ENCODE peak calls at places on chromosomes 12 and 14, in ten cellular contexts. H is lower lobe of right lung, T is MM.1S, I is OCI-LY7, C is GM10248, D is type B pancreatic cell, B is cardiac fibroblast, M is epithelial cell of esophagus, R is ovary, U is H9. A is an unnamed sample.
A peak's percentile ranks its signal among the peaks of the same experiment; 100 is the strongest.

GRCh38 chr12:110917467-110917866 is 2.9 kb downstream of the MYL2 start:
- DNase-seq in B (peak; percentile 84), R (no peak), T (no peak), M (peak; percentile 89), H (no peak), I (no peak), C (no peak), U (no peak), D (no peak), A (no peak)

GRCh38 chr12:108019862-108020261 is 109.2 kb upstream of the WSCD2 start:
- DNase-seq in H (no peak), T (no peak), D (no peak), C (no peak), B (no peak), R (no peak), I (no peak), U (peak; percentile 20), M (no peak), A (no peak)

GRCh38 chr14:105891631-105892452 is 365.5 kb downstream of the TMEM121 start:
- DNase-seq in B (no peak), I (no peak), T (no peak), U (no peak), R (peak; percentile 2), H (peak; percentile 28), C (peak; percentile 0), D (peak; percentile 62), M (no peak), A (peak; percentile 5)

GRCh38 chr14:59306775-59307174 is 118.3 kb downstream of the DAAM1 start:
- DNase-seq in I (no peak), D (no peak), H (no peak), C (no peak), T (no peak), U (no peak), M (peak; percentile 94), R (no peak), B (peak; percentile 95), A (no peak)

GRCh38 chr12:124377981-124378509 is 83.2 kb downstream of the RFLNA start:
- DNase-seq in M (no peak), T (no peak), H (no peak), B (no peak), D (no peak), I (no peak), R (no peak), U (no peak), C (no peak), A (no peak)

GRCh38 chr12:109625131-109625559 is 51.6 kb downstream of the MVK start:
- DNase-seq in U (no peak), R (no peak), B (peak; percentile 59), H (no peak), D (no peak), M (peak; percentile 30), T (no peak), I (no peak), C (no peak), A (no peak)

GRCh38 chr12:29427964-29428363 is 47.0 kb upstream of the ERGIC2 start:
- DNase-seq in H (no peak), T (peak; percentile 47), C (peak; percentile 63), U (no peak), I (peak; percentile 65), D (no peak), B (peak; percentile 39), R (no peak), M (no peak), A (peak; percentile 55)

GRCh38 chr14:37623552-37623951 is 28.1 kb downstream of the TTC6 start:
- DNase-seq in T (no peak), B (peak; percentile 90), I (no peak), C (no peak), U (no peak), M (peak; percentile 98), H (no peak), R (no peak), D (no peak), A (no peak)

GRCh38 chr12:114320101-114320500 is 85.8 kb downstream of the TBX5 start:
- DNase-seq in M (no peak), R (no peak), I (no peak), U (no peak), C (no peak), T (no peak), B (no peak), H (no peak), D (no peak), A (no peak)

GRCh38 chr12:71938728-71939385 is at the start of gene TPH2:
- DNase-seq in B (peak; percentile 54), D (peak; percentile 86), H (peak; percentile 56), T (peak; percentile 44), I (peak; percentile 77), C (peak; percentile 25), U (peak; percentile 95), R (no peak), M (peak; percentile 67), A (peak; percentile 18)
- TF ChIP-seq CTCF in B (peak; percentile 71), D (peak; percentile 85), H (peak; percentile 44), T (peak; percentile 41), I (peak; percentile 85), C (peak; percentile 36), U (peak; percentile 87), R (no peak), M (peak; percentile 50), A (no peak)

GRCh38 chr12:57719777-57720605 is 18.6 kb downstream of the AGAP2 start:
- DNase-seq in T (no peak), R (no peak), I (no peak), H (no peak), C (peak; percentile 10), D (peak; percentile 65), U (no peak), M (no peak), B (no peak), A (peak; percentile 26)

GRCh38 chr12:57722716-57723629 is 15.6 kb downstream of the AGAP2 start:
- DNase-seq in D (peak; percentile 51), M (no peak), T (no peak), B (no peak), U (no peak), R (no peak), H (no peak), I (no peak), C (peak; percentile 13), A (peak; percentile 21)

GRCh38 chr12:57723630-57723962 is 14.9 kb downstream of the AGAP2 start:
- DNase-seq in U (no peak), C (no peak), D (no peak), H (no peak), I (no peak), M (no peak), B (no peak), R (no peak), T (no peak), A (no peak)

GRCh38 chr12:57718641-57719528 is 19.7 kb downstream of the AGAP2 start:
- DNase-seq in B (no peak), T (no peak), R (no peak), M (no peak), U (no peak), I (no peak), D (peak; percentile 39), C (peak; percentile 4), H (no peak), A (peak; percentile 14)

DNA sequence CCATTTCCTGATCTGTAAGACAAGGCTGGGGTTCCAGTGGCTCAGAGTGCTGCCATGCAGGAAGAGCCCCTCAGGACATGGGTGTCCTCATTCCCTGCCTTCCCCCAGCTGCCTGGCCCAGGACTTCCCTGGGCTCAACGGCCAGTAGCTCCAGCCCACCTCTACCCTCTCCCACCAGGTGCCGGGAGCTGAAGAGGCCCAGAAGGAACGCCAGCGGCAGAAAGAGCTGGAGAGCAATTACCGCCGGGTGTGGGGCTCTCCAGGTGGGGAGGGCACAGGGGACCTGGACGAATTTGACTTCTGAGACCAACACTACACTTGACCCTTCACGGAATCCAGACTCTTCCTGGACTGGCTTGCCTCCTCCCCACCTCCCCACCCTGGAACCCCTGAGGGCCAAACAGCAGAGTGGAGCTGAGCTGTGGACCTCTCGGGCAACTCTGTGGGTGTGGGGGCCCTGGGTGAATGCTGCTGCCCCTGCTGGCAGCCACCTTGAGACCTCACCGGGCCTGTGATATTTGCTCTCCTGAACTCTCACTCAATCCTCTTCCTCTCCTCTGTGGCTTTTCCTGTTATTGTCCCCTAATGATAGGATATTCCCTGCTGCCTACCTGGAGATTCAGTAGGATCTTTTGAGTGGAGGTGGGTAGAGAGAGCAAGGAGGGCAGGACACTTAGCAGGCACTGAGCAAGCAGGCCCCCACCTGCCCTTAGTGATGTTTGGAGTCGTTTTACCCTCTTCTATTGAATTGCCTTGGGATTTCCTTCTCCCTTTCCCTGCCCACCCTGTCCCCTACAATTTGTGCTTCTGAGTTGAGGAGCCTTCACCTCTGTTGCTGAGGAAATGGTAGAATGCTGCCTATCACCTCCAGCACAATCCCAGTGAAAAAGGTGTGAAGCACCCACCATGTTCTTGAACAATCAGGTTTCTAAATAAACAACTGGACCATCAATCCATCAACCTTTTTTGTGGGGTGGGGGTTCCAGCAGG is 17.6 kb downstream of the AGAP2 start:
- DNase-seq in T (no peak), D (peak; percentile 53), H (no peak), B (no peak), R (no peak), C (no peak), I (no peak), M (no peak), U (no peak), A (peak; percentile 27)
- TF ChIP-seq CTCF in T (no peak), D (no peak), H (no peak), B (no peak), R (no peak), C (no peak), I (peak; percentile 12), M (no peak), U (no peak), A (no peak)

GRCh38 chr14:60485600-60486251 is at the start of gene C14orf39:
- DNase-seq in I (no peak), M (peak; percentile 46), T (no peak), U (peak; percentile 71), B (no peak), H (no peak), D (no peak), C (peak; percentile 15), R (peak; percentile 43), A (peak; percentile 29)

GRCh38 chr14:60485057-60485599 is 735 bp downstream of the C14orf39 start:
- DNase-seq in T (no peak), H (no peak), M (no peak), U (no peak), R (no peak), D (no peak), B (no peak), C (no peak), I (no peak), A (no peak)

GRCh38 chr14:60490270-60490669 is 4.4 kb upstream of the C14orf39 start:
- DNase-seq in C (no peak), B (no peak), R (no peak), T (no peak), I (no peak), H (no peak), M (no peak), U (no peak), D (no peak), A (no peak)

GRCh38 chr14:60487211-60487610 is 1.3 kb upstream of the C14orf39 start:
- DNase-seq in R (no peak), I (no peak), M (no peak), H (no peak), D (no peak), B (no peak), C (no peak), T (no peak), U (no peak), A (no peak)

GRCh38 chr14:60488175-60488574 is 2.3 kb upstream of the C14orf39 start:
- DNase-seq in I (no peak), B (no peak), H (no peak), T (no peak), C (no peak), U (no peak), D (no peak), R (no peak), M (no peak), A (no peak)
- TF ChIP-seq CTCF in I (peak; percentile 49), B (peak; percentile 12), H (no peak), T (no peak), C (no peak), U (peak; percentile 56), D (peak; percentile 60), R (no peak), M (peak; percentile 15), A (no peak)

GRCh38 chr12:10175849-10176641 is 2.8 kb upstream of the TMEM52B start:
- DNase-seq in C (no peak), I (no peak), U (no peak), M (peak; percentile 95), H (no peak), T (no peak), D (no peak), R (no peak), B (no peak), A (no peak)
- TF ChIP-seq CTCF in C (no peak), I (peak; percentile 38), U (no peak), M (peak; percentile 15), H (no peak), T (no peak), D (no peak), R (no peak), B (no peak), A (no peak)